ENCODE peak calls at places on chromosomes 4 and X, in nine cellular contexts. M is Calu3, B is lower leg skin, E is lower lobe of right lung, D is cardiac fibroblast, Q is GM10248, W is nephron progenitor cell, G is MCF 10A, C is spleen. X is an unnamed sample.

GRCh38 chr4:152480901-152481300 is 55.0 kb downstream of the FBXW7 start:
- DNase-seq in M (no peak), B (no peak), E (no peak), D (no peak), Q (no peak), W (no peak), G (no peak), C (no peak), X (no peak)

GRCh38 chr4:74682567-74683359 is 111.6 kb downstream of the BTC start:
- DNase-seq in M (peak; percentile 59), B (no peak), E (no peak), D (peak; percentile 94), Q (no peak), W (no peak), G (peak; percentile 92), C (no peak), X (no peak)

GRCh38 chrX:121733514-121733913 is 686.1 kb downstream of the GLUD2 start:
- DNase-seq in M (no peak), B (no peak), E (no peak), D (peak; percentile 11), Q (no peak), W (no peak), G (no peak), C (no peak), X (no peak)

GRCh38 chr4:70511365-70511764 is 7.0 kb upstream of the AMTN start:
- DNase-seq in M (no peak), B (no peak), E (no peak), D (peak; percentile 41), Q (no peak), W (no peak), G (peak; percentile 55), C (no peak), X (no peak)

GRCh38 chrX:13646154-13646549 is 6.8 kb upstream of the TCEANC start:
- DNase-seq in M (peak; percentile 71), B (no peak), E (peak; percentile 50), D (peak; percentile 72), Q (peak; percentile 30), W (peak; percentile 57), G (peak; percentile 77), C (no peak), X (peak; percentile 28)

GRCh38 chr4:110808371-110808878 is 185.5 kb upstream of the PITX2 start:
- DNase-seq in M (peak; percentile 36), B (no peak), E (no peak), D (peak; percentile 50), Q (no peak), W (no peak), G (peak; percentile 21), C (no peak), X (no peak)

GRCh38 chrX:132022863-132023116 is 312 bp upstream of the STK26 start:
- DNase-seq in M (no peak), B (no peak), E (no peak), D (no peak), Q (no peak), W (no peak), G (no peak), C (no peak), X (no peak)

GRCh38 chrX:21666679-21667078 is 8.5 kb upstream of the KLHL34 start:
- DNase-seq in M (no peak), B (no peak), E (no peak), D (peak; percentile 3), Q (no peak), W (no peak), G (peak; percentile 9), C (no peak), X (no peak)

GRCh38 chr4:46388860-46389259 is 1.1 kb downstream of the GABRA2 start:
- DNase-seq in M (no peak), B (no peak), E (no peak), D (no peak), Q (no peak), W (no peak), G (peak; percentile 2), C (no peak), X (no peak)

GRCh38 chr4:81758865-81759264 is 287.2 kb upstream of the RASGEF1B start:
- DNase-seq in M (no peak), B (no peak), E (no peak), D (no peak), Q (no peak), W (no peak), G (no peak), C (no peak), X (no peak)

GRCh38 chr4:140330311-140330900 is 43.0 kb upstream of the SCOC start:
- DNase-seq in M (no peak), B (no peak), E (no peak), D (peak; percentile 72), Q (no peak), W (no peak), G (peak; percentile 51), C (no peak), X (no peak)

GRCh38 chrX:1434871-1435240 is 17.9 kb downstream of the ASMTL start:
- DNase-seq in M (no peak), B (no peak), E (peak; percentile 41), D (no peak), Q (no peak), W (no peak), G (no peak), C (peak; percentile 58), X (no peak)

GRCh38 chrX:19827088-19827487 is 60.3 kb downstream of the SH3KBP1 start:
- DNase-seq in M (no peak), B (no peak), E (no peak), D (no peak), Q (no peak), W (no peak), G (no peak), C (no peak), X (no peak)

GRCh38 chr4:123661080-123661737 is 264.6 kb downstream of the SPRY1 start:
- DNase-seq in M (no peak), B (no peak), E (no peak), D (peak; percentile 64), Q (no peak), W (no peak), G (peak; percentile 39), C (no peak), X (no peak)

GRCh38 chrX:87299563-87300160 is 217.9 kb upstream of the KLHL4 start:
- DNase-seq in M (peak; percentile 1), B (no peak), E (no peak), D (peak; percentile 39), Q (peak; percentile 1), W (peak; percentile 3), G (peak; percentile 47), C (no peak), X (peak; percentile 9)

DNA sequence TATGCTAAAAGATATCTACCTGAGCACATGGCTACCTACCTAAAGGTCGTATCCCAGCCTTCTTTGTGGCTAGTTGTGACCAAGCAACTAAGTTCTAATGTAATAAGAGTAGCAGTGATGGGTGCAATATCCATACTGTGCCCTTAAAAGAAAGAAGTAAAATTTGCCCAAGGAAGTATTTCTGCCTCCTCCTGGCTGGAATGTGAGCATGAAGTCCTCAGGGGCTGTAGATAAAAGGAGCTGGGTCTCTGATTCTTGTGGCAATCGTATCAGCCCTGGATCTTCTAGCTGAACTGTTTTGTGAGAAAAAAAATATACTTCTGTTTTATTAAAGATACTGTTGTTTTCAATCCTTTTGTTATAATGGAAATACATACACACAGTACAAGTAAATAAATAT is 217.4 kb downstream of the GPAT3 start:
- DNase-seq in M (no peak), B (no peak), E (no peak), D (no peak), Q (no peak), W (no peak), G (no peak), C (no peak), X (no peak)
- TF ChIP-seq CTCF in M (no peak), B (no peak), E (no peak), D (no peak), Q (no peak), W (no peak), G (no peak), C (no peak), X (no peak)

DNA sequence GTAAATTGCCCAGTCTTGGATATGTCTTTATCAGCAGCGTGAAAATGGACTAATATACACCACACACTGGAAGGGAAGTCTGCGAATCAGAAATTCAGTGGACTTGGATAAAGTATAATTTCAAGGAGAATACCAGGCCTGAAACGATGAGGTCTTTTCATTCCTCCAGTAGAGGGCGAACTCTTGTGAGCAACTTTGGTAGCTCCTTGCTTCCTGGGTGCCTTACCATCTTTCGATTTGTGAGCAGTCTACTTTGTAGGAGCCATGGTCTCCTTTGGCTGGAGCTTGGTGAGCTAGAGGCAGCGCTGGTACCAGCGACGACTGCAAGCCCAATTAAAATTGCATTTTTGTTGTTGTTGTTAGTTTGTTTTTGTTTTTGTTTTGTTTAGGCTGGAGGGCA is 791.9 kb downstream of the FAT4 start:
- DNase-seq in M (no peak), B (no peak), E (no peak), D (peak; percentile 3), Q (no peak), W (no peak), G (no peak), C (no peak), X (no peak)
- TF ChIP-seq CTCF in M (no peak), B (no peak), E (no peak), D (no peak), Q (no peak), W (peak; percentile 10), G (no peak), C (no peak), X (peak; percentile 25)

DNA sequence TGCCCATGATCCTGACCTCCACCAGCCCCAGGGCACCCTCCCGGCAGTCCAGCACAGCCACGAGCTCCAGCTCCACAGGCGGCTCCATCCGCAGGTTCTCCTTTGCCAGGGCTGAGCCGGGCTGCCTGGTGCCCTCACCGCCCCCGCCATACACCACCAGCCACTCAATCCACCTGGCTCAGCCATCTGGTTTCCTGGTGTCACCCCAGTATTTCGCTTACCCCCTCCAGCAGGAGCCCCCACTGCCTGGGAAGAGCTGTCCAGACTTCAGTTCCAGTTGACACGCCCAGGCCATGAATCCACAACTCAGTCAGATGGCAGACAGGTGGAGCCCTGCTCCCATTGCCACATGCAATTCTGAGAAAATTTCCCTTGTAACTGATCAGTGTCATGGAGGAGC is 3.9 kb downstream of the SHISA3 start:
- DNase-seq in M (no peak), B (no peak), E (no peak), D (no peak), Q (no peak), W (no peak), G (peak; percentile 50), C (no peak), X (no peak)
- TF ChIP-seq CTCF in M (no peak), B (no peak), E (no peak), D (peak; percentile 14), Q (peak; percentile 23), W (no peak), G (no peak), C (no peak), X (peak; percentile 12)

GRCh38 chr4:116058129-116058528 is 944.7 kb upstream of the NDST4 start:
- DNase-seq in M (no peak), B (no peak), E (no peak), D (no peak), Q (no peak), W (no peak), G (no peak), C (no peak), X (no peak)

GRCh38 chr4:116055857-116056827 is 942.7 kb upstream of the NDST4 start:
- DNase-seq in M (no peak), B (no peak), E (no peak), D (peak; percentile 25), Q (no peak), W (no peak), G (peak; percentile 36), C (no peak), X (peak; percentile 5)
- TF ChIP-seq CTCF in M (no peak), B (no peak), E (no peak), D (peak; percentile 1), Q (peak; percentile 13), W (peak; percentile 45), G (peak; percentile 44), C (no peak), X (no peak)

GRCh38 chr4:55258152-55258863 is 87.7 kb upstream of the SRD5A3 start:
- DNase-seq in M (no peak), B (no peak), E (no peak), D (peak; percentile 38), Q (no peak), W (no peak), G (no peak), C (no peak), X (no peak)
- TF ChIP-seq CTCF in M (no peak), B (no peak), E (no peak), D (no peak), Q (no peak), W (no peak), G (no peak), C (no peak), X (no peak)